ENCODE peak calls at places on chromosomes 16 and 17, in eight cellular contexts. D is esophagus muscularis mucosa, I is endothelial cell of umbilical vein, Y is fibroblast of the aortic adventitia, L is stomach, H is epithelial cell of esophagus, U is cardiac fibroblast, K is mammary epithelial cell. W is an unnamed sample.
A peak's percentile ranks its signal among the peaks of the same experiment; 100 is the strongest.

GRCh38 chr16:70685061-70685937 is 554 bp downstream of the MTSS2 start:
- DNase-seq in D (no peak), I (no peak), Y (no peak), L (no peak), H (peak; percentile 41), U (no peak), K (no peak), W (no peak)

GRCh38 chr16:74865922-74866598 is 91.4 kb upstream of the FA2H start:
- DNase-seq in D (no peak), I (no peak), Y (peak; percentile 60), L (no peak), H (no peak), U (no peak), K (no peak), W (peak; percentile 17)

GRCh38 chr16:47492428-47493357 is 31.6 kb downstream of the PHKB start:
- DNase-seq in D (no peak), I (no peak), Y (peak; percentile 59), L (peak; percentile 47), H (no peak), U (peak; percentile 93), K (no peak), W (peak; percentile 76)

GRCh38 chr16:66961065-66961744 is at the start of gene CES3:
- DNase-seq in D (no peak), I (peak; percentile 46), Y (peak; percentile 55), L (peak; percentile 71), H (peak; percentile 71), U (peak; percentile 72), K (peak; percentile 41), W (peak; percentile 59)

GRCh38 chr16:5176505-5176904 is 78.9 kb upstream of the EEF2KMT start:
- DNase-seq in D (no peak), I (no peak), Y (no peak), L (no peak), H (no peak), U (no peak), K (no peak), W (no peak)

GRCh38 chr17:74212262-74212912 is 984 bp upstream of the TTYH2 start:
- DNase-seq in D (no peak), I (peak; percentile 20), Y (peak; percentile 24), L (no peak), H (peak; percentile 18), U (peak; percentile 39), K (no peak), W (peak; percentile 38)

GRCh38 chr16:83351846-83352245 is 455.9 kb upstream of the HSBP1 start:
- DNase-seq in D (no peak), I (no peak), Y (no peak), L (no peak), H (no peak), U (no peak), K (no peak), W (no peak)

GRCh38 chr16:71537643-71538042 is 11.4 kb downstream of the CHST4 start:
- DNase-seq in D (no peak), I (peak; percentile 33), Y (peak; percentile 37), L (no peak), H (peak; percentile 79), U (peak; percentile 61), K (peak; percentile 54), W (peak; percentile 47)

GRCh38 chr17:77542551-77543490 is 402.1 kb downstream of the SEC14L1 start:
- DNase-seq in D (no peak), I (peak; percentile 71), Y (peak; percentile 91), L (peak; percentile 75), H (peak; percentile 81), U (peak; percentile 87), K (peak; percentile 60), W (peak; percentile 81)

GRCh38 chr17:75487351-75488070 is 27.8 kb downstream of the CASKIN2 start:
- DNase-seq in D (no peak), I (no peak), Y (no peak), L (no peak), H (no peak), U (peak; percentile 18), K (no peak), W (no peak)

GRCh38 chr17:43368740-43369506 is 29.9 kb upstream of the ARL4D start:
- DNase-seq in D (peak; percentile 95), I (peak; percentile 77), Y (peak; percentile 77), L (peak; percentile 80), H (peak; percentile 83), U (peak; percentile 83), K (peak; percentile 75), W (peak; percentile 78)

GRCh38 chr16:11964761-11965539 is at the start of gene TNFRSF17:
- DNase-seq in D (no peak), I (no peak), Y (no peak), L (no peak), H (no peak), U (no peak), K (no peak), W (peak; percentile 21)

GRCh38 chr16:75580-76501 is 2.2 kb upstream of the MPG start:
- DNase-seq in D (no peak), I (peak; percentile 41), Y (peak; percentile 91), L (peak; percentile 60), H (peak; percentile 41), U (peak; percentile 88), K (no peak), W (peak; percentile 91)

DNA sequence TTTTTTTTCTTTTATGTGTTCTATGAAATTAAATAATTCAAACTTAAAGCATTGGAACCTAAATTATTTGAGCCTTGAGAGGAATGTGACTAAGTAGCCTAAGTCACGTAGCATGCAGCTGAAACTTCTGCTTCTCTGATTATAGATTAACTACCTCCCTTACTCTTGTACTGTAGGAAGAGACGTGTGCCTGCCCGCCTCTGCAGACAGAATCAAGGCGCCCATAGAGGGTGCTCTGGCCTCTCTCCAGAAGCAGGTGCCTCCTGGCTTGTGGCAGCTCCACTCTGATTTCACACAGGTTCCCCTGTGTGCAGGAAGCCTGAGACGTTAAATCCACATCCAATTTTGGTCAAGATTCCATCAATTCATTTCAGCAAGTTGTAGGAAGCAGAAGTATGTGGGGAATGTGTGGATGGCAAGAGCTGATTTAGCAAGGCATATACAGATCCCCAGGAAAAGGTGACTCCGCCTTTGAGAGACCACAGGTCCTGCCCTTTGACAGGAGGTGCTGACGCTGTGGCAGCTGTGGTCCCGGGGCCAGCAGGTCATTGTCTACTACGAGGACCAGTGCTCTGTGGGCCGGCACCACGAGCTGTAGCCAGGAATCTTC is 1418.8 kb downstream of the CDH11 start:
- DNase-seq in D (no peak), I (no peak), Y (no peak), L (peak; percentile 53), H (no peak), U (no peak), K (no peak), W (no peak)
- TF ChIP-seq CTCF in D (no peak), I (no peak), Y (no peak), L (no peak), H (peak; percentile 2), U (no peak), K (no peak), W (no peak)

DNA sequence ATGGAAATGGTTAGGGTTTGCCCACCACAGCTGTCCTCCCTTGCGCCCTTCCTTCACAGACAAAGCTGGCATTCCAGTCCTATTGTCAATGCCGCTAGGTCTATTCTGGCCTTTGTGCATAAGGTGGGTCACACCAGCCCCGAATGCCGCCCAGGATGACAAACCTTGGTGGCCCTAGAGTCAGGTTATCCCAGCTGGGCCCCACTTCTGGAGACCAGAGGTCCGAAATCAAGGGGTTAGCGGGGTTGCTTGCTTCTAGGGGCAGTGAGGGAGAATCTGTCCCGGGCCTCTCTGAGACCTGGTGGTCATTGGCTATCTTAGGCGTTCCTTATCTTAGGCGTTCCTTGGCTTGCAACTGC is 472.1 kb downstream of the SOX9 start:
- DNase-seq in D (no peak), I (no peak), Y (no peak), L (no peak), H (no peak), U (no peak), K (no peak), W (no peak)
- H3K4me3 ChIP-seq in D (peak overlapping the region; percentile 51), I (no peak overlapping the region), Y (no peak overlapping the region), L (no peak overlapping the region), H (no peak overlapping the region), U (no peak overlapping the region), K (no peak overlapping the region), W (no peak overlapping the region)

GRCh38 chr17:17191346-17191792 is 14.8 kb downstream of the PLD6 start:
- DNase-seq in D (no peak), I (peak; percentile 93), Y (peak; percentile 77), L (no peak), H (no peak), U (peak; percentile 85), K (no peak), W (peak; percentile 60)
- TF ChIP-seq CTCF in D (no peak), I (no peak), Y (no peak), L (no peak), H (no peak), U (no peak), K (no peak), W (no peak)

GRCh38 chr16:80887062-80887461 is 82.7 kb upstream of the CDYL2 start:
- DNase-seq in D (no peak), I (no peak), Y (no peak), L (no peak), H (no peak), U (no peak), K (no peak), W (no peak)

GRCh38 chr16:80894091-80894490 is 89.7 kb upstream of the CDYL2 start:
- DNase-seq in D (peak; percentile 5), I (no peak), Y (no peak), L (no peak), H (no peak), U (peak; percentile 32), K (no peak), W (peak; percentile 58)

DNA sequence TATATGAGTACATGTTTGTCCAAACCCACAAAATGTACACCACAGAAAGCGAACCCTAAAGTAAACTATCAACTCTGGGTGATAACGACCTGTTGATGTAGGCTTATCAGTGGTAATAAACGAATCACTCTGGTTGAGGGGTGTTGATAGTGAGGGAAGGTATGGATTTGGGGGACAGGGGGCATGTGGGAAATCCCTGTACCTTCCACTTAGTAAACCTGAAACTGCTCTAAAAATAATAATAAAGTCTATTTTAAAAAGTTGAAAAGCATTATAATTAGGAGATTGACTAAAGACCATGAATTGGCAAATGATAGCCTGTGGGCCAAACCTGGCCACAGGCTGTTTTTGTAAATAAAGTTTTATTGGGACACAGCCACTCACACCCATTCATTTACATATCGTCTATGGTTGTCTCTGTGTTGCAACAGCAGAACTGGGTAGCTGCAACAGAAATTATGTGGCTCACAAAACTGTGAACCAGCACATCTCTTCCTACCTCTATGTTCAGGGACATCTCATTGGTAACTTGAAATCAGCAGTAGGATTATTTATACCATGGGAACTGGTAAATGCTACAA is 85.5 kb upstream of the CDYL2 start:
- DNase-seq in D (no peak), I (no peak), Y (no peak), L (no peak), H (no peak), U (no peak), K (no peak), W (no peak)
- H3K4me3 ChIP-seq in D (no peak overlapping the region), I (no peak overlapping the region), Y (no peak overlapping the region), L (no peak overlapping the region), H (no peak overlapping the region), U (no peak overlapping the region), K (no peak overlapping the region), W (no peak overlapping the region)

W was measured in fibroblast of mammary gland.